ENCODE peak calls at places on chromosome 2, in five cellular contexts. L, R, M, B and Z are unnamed samples.

GRCh38 chr2:165745916-165746315 is 48.1 kb downstream of the GALNT3 start:
- DNase-seq in M (peak; percentile 24), B (no peak), L (no peak), R (no peak), Z (no peak)

GRCh38 chr2:231541605-231542509 is 11.6 kb upstream of the NMUR1 start:
- DNase-seq in R (no peak), M (no peak), L (no peak), B (no peak), Z (no peak)

GRCh38 chr2:240464514-240465241 is 29.2 kb downstream of the GPC1 start:
- DNase-seq in R (no peak), L (peak; percentile 21), M (peak; percentile 3), B (no peak), Z (no peak)

GRCh38 chr2:239108459-239108858 is 260.6 kb downstream of the TWIST2 start:
- DNase-seq in L (no peak), R (no peak), M (no peak), B (no peak), Z (no peak)

GRCh38 chr2:62196278-62196901 is 475 bp downstream of the B3GNT2 start:
- DNase-seq in M (peak; percentile 33), R (peak; percentile 67), B (no peak), L (peak; percentile 45), Z (no peak)

GRCh38 chr2:126981476-126981875 is 82.8 kb downstream of the TEX51 start:
- DNase-seq in R (no peak), B (no peak), L (no peak), M (no peak), Z (no peak)

GRCh38 chr2:44912660-44913059 is 28.8 kb upstream of the SIX3 start:
- DNase-seq in M (no peak), L (no peak), R (no peak), B (no peak), Z (no peak)

GRCh38 chr2:85096616-85097015 is 36.6 kb upstream of the TCF7L1 start:
- DNase-seq in R (no peak), L (no peak), M (no peak), B (no peak), Z (no peak)

GRCh38 chr2:182509231-182509630 is 82.4 kb upstream of the PDE1A start:
- DNase-seq in R (no peak), L (no peak), M (no peak), B (no peak), Z (no peak)

GRCh38 chr2:64609229-64609994 is 44.3 kb downstream of the SERTAD2 start:
- DNase-seq in M (no peak), R (peak; percentile 74), L (peak; percentile 70), B (peak; percentile 86), Z (peak; percentile 83)

GRCh38 chr2:45257820-45258219 is 248.6 kb upstream of the SIX2 start:
- DNase-seq in M (no peak), L (no peak), B (no peak), R (no peak), Z (peak; percentile 77)

GRCh38 chr2:69645926-69646325 is 2.4 kb upstream of the AAK1 start:
- DNase-seq in L (no peak), M (no peak), B (no peak), R (no peak), Z (no peak)

GRCh38 chr2:151914989-151915628 is 86.9 kb upstream of the ARL5A start:
- DNase-seq in L (no peak), M (no peak), R (no peak), B (no peak), Z (no peak)

GRCh38 chr2:28991021-28991420 is 9.9 kb downstream of the TOGARAM2 start:
- DNase-seq in L (peak; percentile 36), B (no peak), M (no peak), R (peak; percentile 51), Z (no peak)

GRCh38 chr2:36376319-36376765 is 20.8 kb downstream of the CRIM1 start:
- DNase-seq in R (peak; percentile 86), B (no peak), M (peak; percentile 76), L (peak; percentile 84), Z (no peak)

GRCh38 chr2:165277295-165277694 is 38.1 kb downstream of the SCN2A start:
- DNase-seq in L (no peak), M (no peak), R (no peak), B (no peak), Z (no peak)

GRCh38 chr2:21032338-21033236 is 11.3 kb downstream of the APOB start:
- DNase-seq in M (no peak), R (no peak), L (no peak), B (no peak), Z (no peak)
- TF ChIP-seq POLR2AphosphoS5 in M (no peak), R (no peak), L (no peak), B (no peak), Z (no peak)

GRCh38 chr2:201733544-201733943 is 35.1 kb upstream of the MPP4 start:
- DNase-seq in R (no peak), M (no peak), L (no peak), B (no peak), Z (no peak)
- TF ChIP-seq POLR2AphosphoS5 in R (no peak), M (no peak), L (no peak), B (no peak), Z (no peak)

DNA sequence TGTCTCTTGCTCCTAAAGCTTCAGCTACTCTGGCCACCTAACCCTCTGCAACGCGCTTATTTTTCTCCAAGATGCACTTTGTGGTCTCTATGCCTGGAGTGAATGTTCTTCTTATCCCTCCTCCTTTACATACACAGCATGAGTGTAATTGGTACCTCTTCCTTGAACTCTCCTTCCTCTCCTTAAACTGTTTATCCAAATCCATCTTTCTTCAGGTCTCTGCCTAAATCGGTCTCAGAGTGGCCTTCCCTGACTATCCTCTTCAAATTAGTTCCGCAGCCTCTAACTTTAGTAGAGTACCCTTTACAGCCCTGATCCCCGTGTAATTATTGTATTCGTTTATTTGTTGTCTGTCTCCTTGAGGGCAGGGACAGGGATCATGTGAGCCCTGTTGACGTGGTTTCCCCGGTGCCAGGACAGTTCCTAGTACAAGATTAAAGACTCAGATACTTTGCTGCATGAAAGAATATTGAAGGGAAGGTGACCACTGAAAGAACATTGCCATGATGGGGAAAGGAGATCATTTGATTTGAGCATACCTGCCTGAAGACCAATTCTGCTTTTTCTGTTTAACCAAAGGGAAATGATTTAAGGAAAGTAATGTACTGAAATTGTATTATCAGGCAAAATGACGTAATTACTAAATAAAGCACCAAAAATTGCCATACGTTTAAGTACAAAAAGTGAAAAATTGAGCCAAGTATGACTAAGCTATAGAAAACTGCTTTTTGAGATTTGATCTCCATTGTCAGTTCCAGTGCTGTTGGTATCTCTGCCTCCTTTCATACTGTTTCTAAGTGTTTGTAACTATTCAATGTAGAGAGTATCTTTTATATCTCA is 1.2 kb downstream of the CNOT9 start:
- DNase-seq in M (peak; percentile 32), L (peak; percentile 40), R (peak; percentile 13), B (no peak), Z (no peak)
- TF ChIP-seq POLR2AphosphoS5 in M (peak; percentile 65), L (no peak), R (no peak), B (no peak), Z (no peak)

DNA sequence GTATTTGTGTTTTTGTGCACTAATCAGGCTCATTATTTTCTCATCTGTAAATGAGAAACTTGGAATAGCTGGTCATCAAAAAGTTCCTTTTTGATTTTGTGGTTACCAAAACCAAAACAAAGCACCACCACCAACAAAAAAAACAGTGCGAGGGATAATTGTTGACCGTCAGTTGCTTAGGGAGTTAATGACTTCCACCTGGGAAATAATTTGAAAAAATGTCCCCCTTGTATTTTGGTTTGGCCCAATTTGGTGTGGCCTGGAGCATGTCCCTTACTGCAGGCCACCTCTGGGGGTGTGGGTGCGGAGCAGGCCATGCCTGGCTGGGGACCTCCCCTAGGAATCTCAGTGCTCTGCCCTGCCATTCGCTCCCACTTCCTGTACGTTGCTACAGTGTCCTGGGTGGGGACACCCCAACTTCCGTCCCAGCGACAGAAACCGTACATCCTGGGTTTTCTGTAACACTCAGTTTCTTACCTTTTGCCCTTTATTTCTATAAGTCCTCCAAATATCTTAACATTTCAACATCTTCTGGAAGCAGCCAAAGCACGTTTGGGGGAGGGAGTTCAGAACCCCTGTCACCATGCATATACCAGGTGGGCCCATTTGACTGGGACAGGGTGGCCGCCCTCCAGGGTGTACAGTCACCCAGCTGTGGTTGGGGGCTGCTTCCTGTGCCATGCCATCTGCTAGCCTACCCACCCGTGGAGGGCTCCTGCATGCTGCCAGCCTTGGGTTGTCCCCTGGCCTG is 31.3 kb downstream of the NCK2 start:
- DNase-seq in M (no peak), L (no peak), R (peak; percentile 35), B (no peak), Z (no peak)
- TF ChIP-seq POLR2AphosphoS5 in M (no peak), L (no peak), R (no peak), B (no peak), Z (no peak)